ENCODE peak calls at places on chromosomes 12 and 14, in seven cellular contexts. W, C, M, T, A, I and Y are unnamed samples.

GRCh38 chr14:22131749-22132476 is 457.1 kb downstream of the DAD1 start:
- DNase-seq in C (no peak), T (peak; percentile 32), W (no peak), M (peak; percentile 31), I (no peak), A (no peak), Y (no peak)

GRCh38 chr12:69068431-69068830 is 135.5 kb upstream of the CPM start:
- DNase-seq in M (no peak), W (peak; percentile 87), A (no peak), I (no peak), T (peak; percentile 46), C (no peak), Y (no peak)

GRCh38 chr12:77232045-77232444 is 166.7 kb upstream of the E2F7 start:
- DNase-seq in A (no peak), M (no peak), C (no peak), I (no peak), T (no peak), W (no peak), Y (no peak)

GRCh38 chr12:80936353-80936641 is 1.4 kb downstream of the LIN7A start:
- DNase-seq in A (no peak), C (no peak), W (no peak), I (no peak), M (no peak), T (no peak), Y (no peak)

GRCh38 chr14:103544627-103545218 is 15.7 kb downstream of the TRMT61A start:
- DNase-seq in C (no peak), T (no peak), A (no peak), M (no peak), I (no peak), W (no peak), Y (no peak)

GRCh38 chr14:55103005-55103640 is 25.9 kb upstream of the LGALS3 start:
- DNase-seq in I (peak; percentile 59), C (no peak), T (peak; percentile 95), A (peak; percentile 95), M (peak; percentile 91), W (peak; percentile 97), Y (peak; percentile 81)

GRCh38 chr12:50458606-50459005 is 46.2 kb upstream of the DIP2B start:
- DNase-seq in I (no peak), A (no peak), M (no peak), T (no peak), W (no peak), C (no peak), Y (peak; percentile 13)

GRCh38 chr12:116533343-116534248 is 25.6 kb upstream of the MAP1LC3B2 start:
- DNase-seq in M (peak; percentile 89), I (no peak), C (peak; percentile 94), W (peak; percentile 62), A (no peak), T (no peak), Y (peak; percentile 95)

GRCh38 chr12:111570090-111570961 is 28.8 kb downstream of the ATXN2 start:
- DNase-seq in M (peak; percentile 32), C (no peak), T (no peak), A (no peak), W (peak; percentile 70), I (no peak), Y (peak; percentile 59)

GRCh38 chr14:101937926-101938767 is 26.2 kb upstream of the DYNC1H1 start:
- DNase-seq in I (no peak), W (no peak), C (no peak), A (no peak), T (no peak), M (no peak), Y (no peak)

GRCh38 chr12:116055895-116056607 is 221.4 kb downstream of the MED13L start:
- DNase-seq in W (no peak), A (no peak), M (no peak), T (no peak), C (no peak), I (no peak), Y (no peak)

GRCh38 chr12:94244165-94245133 is 96.1 kb downstream of the PLXNC1 start:
- DNase-seq in C (no peak), I (no peak), M (peak; percentile 54), W (no peak), T (no peak), A (no peak), Y (no peak)

GRCh38 chr12:131082795-131083194 is 129.1 kb downstream of the ADGRD1 start:
- DNase-seq in W (no peak), T (no peak), M (no peak), I (no peak), A (no peak), C (no peak), Y (no peak)

GRCh38 chr14:89386214-89386886 is 30.7 kb downstream of the FOXN3 start:
- DNase-seq in T (no peak), I (no peak), C (no peak), W (no peak), M (no peak), A (peak; percentile 63), Y (no peak)

GRCh38 chr12:47356129-47356622 is 276.4 kb upstream of the AMIGO2 start:
- DNase-seq in T (no peak), C (no peak), I (no peak), W (no peak), M (peak; percentile 29), A (peak; percentile 44), Y (no peak)

GRCh38 chr12:109518820-109519665 is 41.6 kb downstream of the UBE3B start:
- DNase-seq in I (no peak), W (peak; percentile 26), T (peak; percentile 43), A (no peak), C (peak; percentile 81), M (peak; percentile 65), Y (peak; percentile 67)

GRCh38 chr12:75908961-75909699 is 122.4 kb downstream of the PHLDA1 start:
- DNase-seq in I (no peak), C (peak; percentile 21), M (no peak), W (no peak), A (no peak), T (peak; percentile 27), Y (peak; percentile 16)

GRCh38 chr14:102424923-102425322 is 62.2 kb downstream of the TECPR2 start:
- DNase-seq in T (no peak), M (no peak), W (no peak), C (no peak), A (no peak), I (no peak), Y (no peak)

GRCh38 chr14:50260511-50260910 is 29.1 kb upstream of the SOS2 start:
- DNase-seq in M (peak; percentile 29), C (peak; percentile 19), W (peak; percentile 3), A (no peak), I (no peak), T (peak; percentile 23), Y (peak; percentile 75)

GRCh38 chr14:32998433-32998832 is 59.8 kb downstream of the NPAS3 start:
- DNase-seq in T (no peak), A (no peak), M (no peak), C (no peak), W (no peak), I (no peak), Y (no peak)

GRCh38 chr12:16573652-16574077 is 32.3 kb downstream of the LMO3 start:
- DNase-seq in W (no peak), I (no peak), T (peak; percentile 18), M (no peak), A (no peak), C (no peak), Y (no peak)

GRCh38 chr12:88579572-88579940 is 715 bp downstream of the KITLG start:
- DNase-seq in T (no peak), A (no peak), M (no peak), W (no peak), I (no peak), C (peak; percentile 66), Y (peak; percentile 61)

GRCh38 chr12:103855036-103855712 is 14.1 kb upstream of the NT5DC3 start:
- DNase-seq in M (no peak), C (no peak), W (no peak), T (peak; percentile 65), A (no peak), I (no peak), Y (no peak)

GRCh38 chr12:45008211-45008610 is 42.7 kb downstream of the DBX2 start:
- DNase-seq in A (no peak), C (peak; percentile 4), T (no peak), M (no peak), I (no peak), W (no peak), Y (no peak)

GRCh38 chr12:40692617-40693502 is 621 bp downstream of the CNTN1 start:
- DNase-seq in A (no peak), T (no peak), M (no peak), W (no peak), I (no peak), C (peak; percentile 66), Y (no peak)
- TF ChIP-seq JUND in A (no peak), T (no peak), M (no peak), W (no peak), I (no peak), C (no peak), Y (no peak)

GRCh38 chr14:106209745-106210144 is 683.4 kb downstream of the TMEM121 start:
- DNase-seq in W (no peak), I (no peak), C (no peak), M (no peak), A (no peak), T (no peak), Y (no peak)
- TF ChIP-seq JUND in W (no peak), I (no peak), C (no peak), M (no peak), A (no peak), T (no peak), Y (no peak)

DNA sequence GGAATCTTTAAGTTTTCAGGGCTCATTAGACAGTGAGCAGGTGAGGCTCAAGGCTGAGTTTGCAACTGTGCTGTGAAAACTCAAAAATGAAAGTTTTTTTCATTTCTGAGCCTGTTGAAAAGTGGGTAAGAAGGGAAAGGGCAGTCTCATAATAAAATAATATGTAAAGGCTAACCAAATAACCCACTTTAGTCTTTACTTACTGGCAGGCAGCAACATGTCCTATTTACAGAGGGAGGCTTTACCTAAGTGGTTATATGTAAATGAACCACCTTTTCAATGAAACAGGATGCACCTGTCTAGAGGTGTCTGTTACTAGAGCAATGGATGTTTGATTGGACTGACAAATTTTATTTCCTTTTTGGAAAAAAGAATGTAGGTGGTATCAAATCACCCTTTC is 158.0 kb downstream of the ETV6 start:
- DNase-seq in T (no peak), I (no peak), W (no peak), M (no peak), C (no peak), A (no peak), Y (no peak)
- TF ChIP-seq JUND in T (no peak), I (no peak), W (no peak), M (no peak), C (no peak), A (no peak), Y (no peak)

GRCh38 chr14:30597496-30597895 is 24.6 kb upstream of the SCFD1 start:
- DNase-seq in A (no peak), I (no peak), T (no peak), W (no peak), C (no peak), M (peak; percentile 10), Y (no peak)
- TF ChIP-seq JUND in A (no peak), I (no peak), T (no peak), W (no peak), C (no peak), M (no peak), Y (no peak)